ENCODE peak calls at places on chromosomes 16 and 17, in six cellular contexts. One of them, this sample, is unnamed.

GRCh38 chr17:17206913-17207368 is 808 bp upstream of the PLD6 start:
- DNase-seq in IMR-90: no peak
- DNase-seq in uterus: no peak
- DNase-seq in A549: no peak
- DNase-seq in heart left ventricle: no peak
- DNase-seq in body of pancreas: no peak
- DNase-seq in this sample: peak; percentile 39

GRCh38 chr17:28335959-28336871 is 654 bp downstream of the TNFAIP1 start:
- DNase-seq in body of pancreas: peak; percentile 75
- DNase-seq in heart left ventricle: no peak
- DNase-seq in uterus: peak; percentile 49
- DNase-seq in A549: peak; percentile 77
- DNase-seq in IMR-90: peak; percentile 94
- DNase-seq in this sample: peak; percentile 51

GRCh38 chr16:57946181-57946801 is 24.6 kb downstream of the CNGB1 start:
- DNase-seq in A549: no peak
- DNase-seq in heart left ventricle: no peak
- DNase-seq in body of pancreas: no peak
- DNase-seq in IMR-90: no peak
- DNase-seq in uterus: no peak
- DNase-seq in this sample: no peak

GRCh38 chr16:57482845-57483545 is 3.3 kb downstream of the DOK4 start:
- DNase-seq in heart left ventricle: no peak
- DNase-seq in body of pancreas: peak; percentile 57
- DNase-seq in IMR-90: no peak
- DNase-seq in A549: no peak
- DNase-seq in uterus: no peak
- DNase-seq in this sample: no peak

GRCh38 chr16:78673884-78674283 is 574.4 kb downstream of the WWOX start:
- DNase-seq in uterus: no peak
- DNase-seq in heart left ventricle: no peak
- DNase-seq in A549: no peak
- DNase-seq in body of pancreas: no peak
- DNase-seq in IMR-90: no peak
- DNase-seq in this sample: no peak

GRCh38 chr17:11598274-11599221 is at the start of gene DNAH9:
- DNase-seq in A549: peak; percentile 62
- DNase-seq in body of pancreas: peak; percentile 99
- DNase-seq in uterus: peak; percentile 98
- DNase-seq in IMR-90: no peak
- DNase-seq in heart left ventricle: peak; percentile 96
- DNase-seq in this sample: peak; percentile 98

GRCh38 chr17:82253179-82253544 is 20.3 kb downstream of the CSNK1D start:
- DNase-seq in A549: no peak
- DNase-seq in heart left ventricle: peak; percentile 16
- DNase-seq in body of pancreas: no peak
- DNase-seq in IMR-90: no peak
- DNase-seq in uterus: no peak
- DNase-seq in this sample: no peak

GRCh38 chr16:72474511-72475123 is 302.7 kb upstream of the PMFBP1 start:
- DNase-seq in A549: no peak
- DNase-seq in uterus: no peak
- DNase-seq in body of pancreas: no peak
- DNase-seq in IMR-90: peak; percentile 78
- DNase-seq in heart left ventricle: no peak
- DNase-seq in this sample: no peak

GRCh38 chr17:83056583-83057396 is 22.6 kb upstream of the METRNL start:
- DNase-seq in uterus: peak; percentile 18
- DNase-seq in body of pancreas: no peak
- DNase-seq in heart left ventricle: peak; percentile 48
- DNase-seq in IMR-90: no peak
- DNase-seq in A549: no peak
- DNase-seq in this sample: peak; percentile 88

GRCh38 chr17:64357191-64357981 is 33.3 kb downstream of the PECAM1 start:
- DNase-seq in A549: no peak
- DNase-seq in body of pancreas: no peak
- DNase-seq in uterus: no peak
- DNase-seq in heart left ventricle: peak; percentile 69
- DNase-seq in IMR-90: peak; percentile 94
- DNase-seq in this sample: peak; percentile 77

GRCh38 chr17:55454906-55455474 is 33.4 kb upstream of the MMD start:
- DNase-seq in A549: peak; percentile 75
- DNase-seq in heart left ventricle: no peak
- DNase-seq in uterus: no peak
- DNase-seq in body of pancreas: no peak
- DNase-seq in IMR-90: peak; percentile 93
- DNase-seq in this sample: no peak

GRCh38 chr16:58451945-58452401 is 48.0 kb upstream of the NDRG4 start:
- DNase-seq in body of pancreas: no peak
- DNase-seq in IMR-90: no peak
- DNase-seq in A549: peak; percentile 32
- DNase-seq in uterus: no peak
- DNase-seq in heart left ventricle: no peak
- DNase-seq in this sample: no peak

GRCh38 chr17:73663614-73664013 is 19.4 kb upstream of the SDK2 start:
- DNase-seq in body of pancreas: no peak
- DNase-seq in A549: no peak
- DNase-seq in IMR-90: no peak
- DNase-seq in uterus: no peak
- DNase-seq in heart left ventricle: no peak
- DNase-seq in this sample: no peak

GRCh38 chr17:36183811-36184765 is 7.7 kb upstream of the TBC1D3B start:
- DNase-seq in IMR-90: no peak
- DNase-seq in uterus: no peak
- DNase-seq in A549: no peak
- DNase-seq in heart left ventricle: no peak
- DNase-seq in body of pancreas: no peak
- DNase-seq in this sample: peak; percentile 67

GRCh38 chr17:30290077-30290476 is 1.7 kb downstream of the BLMH start:
- DNase-seq in IMR-90: no peak
- DNase-seq in body of pancreas: no peak
- DNase-seq in uterus: no peak
- DNase-seq in A549: no peak
- DNase-seq in heart left ventricle: no peak
- DNase-seq in this sample: no peak

GRCh38 chr16:86924537-86924936 is 346.2 kb downstream of the FOXL1 start:
- DNase-seq in uterus: no peak
- DNase-seq in body of pancreas: no peak
- DNase-seq in IMR-90: peak; percentile 97
- DNase-seq in A549: no peak
- DNase-seq in heart left ventricle: no peak
- DNase-seq in this sample: no peak

GRCh38 chr17:17080781-17081180 is 38.5 kb downstream of the MPRIP start:
- DNase-seq in heart left ventricle: no peak
- DNase-seq in uterus: peak; percentile 12
- DNase-seq in A549: no peak
- DNase-seq in IMR-90: no peak
- DNase-seq in body of pancreas: no peak
- DNase-seq in this sample: peak; percentile 67

GRCh38 chr17:34361478-34362061 is 1.5 kb downstream of the CCL1 start:
- DNase-seq in A549: peak; percentile 90
- DNase-seq in heart left ventricle: peak; percentile 92
- DNase-seq in uterus: peak; percentile 90
- DNase-seq in body of pancreas: peak; percentile 87
- DNase-seq in IMR-90: peak; percentile 86
- DNase-seq in this sample: peak; percentile 90

GRCh38 chr17:37048806-37049205 is 100.1 kb downstream of the AATF start:
- DNase-seq in uterus: no peak
- DNase-seq in body of pancreas: no peak
- DNase-seq in heart left ventricle: no peak
- DNase-seq in A549: no peak
- DNase-seq in IMR-90: no peak
- DNase-seq in this sample: no peak

GRCh38 chr17:57236686-57237299 is 19.5 kb upstream of the MSI2 start:
- DNase-seq in A549: no peak
- DNase-seq in heart left ventricle: no peak
- DNase-seq in body of pancreas: no peak
- DNase-seq in uterus: no peak
- DNase-seq in IMR-90: no peak
- DNase-seq in this sample: no peak

GRCh38 chr17:72167593-72167992 is 46.8 kb downstream of the SOX9 start:
- DNase-seq in A549: no peak
- DNase-seq in heart left ventricle: no peak
- DNase-seq in IMR-90: no peak
- DNase-seq in uterus: no peak
- DNase-seq in body of pancreas: no peak
- DNase-seq in this sample: no peak

GRCh38 chr17:1302761-1303160 is 23.3 kb downstream of the TRARG1 start:
- DNase-seq in uterus: no peak
- DNase-seq in IMR-90: no peak
- DNase-seq in heart left ventricle: peak; percentile 41
- DNase-seq in A549: no peak
- DNase-seq in body of pancreas: no peak
- DNase-seq in this sample: no peak

GRCh38 chr17:82231312-82231561 is 2.4 kb downstream of the SLC16A3 start:
- DNase-seq in heart left ventricle: no peak
- DNase-seq in body of pancreas: no peak
- DNase-seq in IMR-90: no peak
- DNase-seq in uterus: no peak
- DNase-seq in A549: no peak
- DNase-seq in this sample: no peak

GRCh38 chr16:4005281-4005680 is 111.0 kb downstream of the ADCY9 start:
- DNase-seq in body of pancreas: no peak
- DNase-seq in A549: no peak
- DNase-seq in IMR-90: no peak
- DNase-seq in heart left ventricle: no peak
- DNase-seq in uterus: no peak
- DNase-seq in this sample: no peak

GRCh38 chr17:38577244-38577643 is 28.5 kb downstream of the SRCIN1 start:
- DNase-seq in IMR-90: no peak
- DNase-seq in body of pancreas: no peak
- DNase-seq in heart left ventricle: no peak
- DNase-seq in A549: no peak
- DNase-seq in uterus: no peak
- DNase-seq in this sample: no peak

DNA sequence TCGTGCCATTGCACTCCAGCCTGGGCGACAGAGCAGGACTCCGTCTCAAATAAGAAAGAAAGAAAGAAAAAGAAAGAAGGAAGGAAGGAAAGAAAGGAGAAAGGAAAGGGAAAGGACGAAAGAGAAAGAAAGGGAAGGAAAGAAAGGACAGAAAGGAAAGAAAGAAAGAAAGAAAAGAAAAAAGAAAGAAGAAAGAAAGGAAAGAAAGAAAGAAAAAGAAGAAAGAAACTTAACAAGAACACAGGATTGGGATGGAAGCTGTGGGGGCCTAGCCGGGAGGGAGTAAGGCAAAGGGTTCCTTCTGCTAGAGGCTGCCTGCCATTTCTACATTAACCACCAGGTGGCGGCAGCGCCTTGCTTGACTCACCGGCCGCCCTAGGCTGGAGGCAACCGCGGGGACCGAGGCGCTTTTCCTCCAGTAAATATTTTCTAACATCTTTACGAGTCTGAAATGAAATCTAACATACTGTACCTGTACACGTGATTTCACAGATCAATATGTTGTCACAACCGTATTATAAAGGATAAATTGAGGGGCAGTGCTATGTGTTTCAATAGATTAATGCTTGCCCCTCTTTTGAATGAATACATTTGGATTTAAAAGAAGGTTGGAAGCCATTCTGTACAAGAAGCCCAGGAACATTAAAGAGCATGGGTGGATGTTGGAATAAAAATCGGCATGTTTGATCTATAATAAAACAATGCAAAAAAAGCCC is 6.1 kb downstream of the GJD3 start:
- DNase-seq in uterus: peak; percentile 91
- DNase-seq in heart left ventricle: peak; percentile 93
- DNase-seq in IMR-90: peak; percentile 80
- DNase-seq in body of pancreas: peak; percentile 89
- DNase-seq in A549: peak; percentile 96
- DNase-seq in this sample: peak; percentile 86
- TF ChIP-seq POLR2A in uterus: no peak
- TF ChIP-seq POLR2A in heart left ventricle: no peak
- TF ChIP-seq POLR2A in IMR-90: no peak
- TF ChIP-seq POLR2A in body of pancreas: no peak
- TF ChIP-seq POLR2A in A549: no peak
- TF ChIP-seq POLR2A in this sample: no peak

GRCh38 chr16:67593701-67594100 is 31.4 kb downstream of the CTCF start:
- DNase-seq in IMR-90: no peak
- DNase-seq in A549: no peak
- DNase-seq in uterus: no peak
- DNase-seq in heart left ventricle: no peak
- DNase-seq in body of pancreas: no peak
- DNase-seq in this sample: no peak
- H3K4me3 ChIP-seq in IMR-90: no peak overlapping the region
- H3K4me3 ChIP-seq in A549: no peak overlapping the region
- H3K4me3 ChIP-seq in uterus: no peak overlapping the region
- H3K4me3 ChIP-seq in heart left ventricle: no peak overlapping the region
- H3K4me3 ChIP-seq in body of pancreas: no peak overlapping the region
- H3K4me3 ChIP-seq in this sample: no peak overlapping the region

GRCh38 chr16:47043970-47044684 is 70.7 kb upstream of the DNAJA2 start:
- DNase-seq in IMR-90: no peak
- DNase-seq in heart left ventricle: no peak
- DNase-seq in uterus: no peak
- DNase-seq in A549: no peak
- DNase-seq in body of pancreas: no peak
- DNase-seq in this sample: no peak

GRCh38 chr16:47046726-47047602 is 73.5 kb upstream of the DNAJA2 start:
- DNase-seq in body of pancreas: no peak
- DNase-seq in heart left ventricle: no peak
- DNase-seq in A549: no peak
- DNase-seq in IMR-90: no peak
- DNase-seq in uterus: no peak
- DNase-seq in this sample: no peak

GRCh38 chr16:47043200-47043599 is 69.7 kb upstream of the DNAJA2 start:
- DNase-seq in A549: no peak
- DNase-seq in body of pancreas: no peak
- DNase-seq in IMR-90: no peak
- DNase-seq in heart left ventricle: no peak
- DNase-seq in uterus: no peak
- DNase-seq in this sample: no peak

GRCh38 chr16:47045459-47045858 is 72.0 kb upstream of the DNAJA2 start:
- DNase-seq in IMR-90: no peak
- DNase-seq in A549: no peak
- DNase-seq in uterus: no peak
- DNase-seq in heart left ventricle: no peak
- DNase-seq in body of pancreas: no peak
- DNase-seq in this sample: no peak

DNA sequence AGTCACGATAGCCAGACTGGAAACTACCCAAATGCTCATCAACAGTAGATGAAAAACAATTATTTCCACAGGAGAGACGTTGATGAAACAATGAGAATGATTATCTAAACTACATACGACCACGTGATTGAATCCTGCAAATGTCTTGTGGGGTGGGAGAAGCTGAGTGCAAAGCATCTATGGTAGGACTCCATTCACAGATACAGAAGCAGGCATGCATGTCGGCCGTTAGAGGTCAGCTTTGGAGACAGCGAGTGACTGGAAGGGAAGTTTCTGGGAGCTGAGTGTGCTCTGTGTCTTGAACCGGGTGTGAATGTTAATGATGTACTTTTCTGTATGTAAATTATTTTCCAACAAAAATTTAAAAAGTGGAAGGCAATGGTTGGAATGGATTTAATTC is 71.5 kb upstream of the DNAJA2 start:
- DNase-seq in uterus: no peak
- DNase-seq in body of pancreas: no peak
- DNase-seq in heart left ventricle: no peak
- DNase-seq in IMR-90: no peak
- DNase-seq in A549: no peak
- DNase-seq in this sample: no peak
- TF ChIP-seq CTCF in uterus: no peak
- TF ChIP-seq CTCF in body of pancreas: no peak
- TF ChIP-seq CTCF in heart left ventricle: no peak
- TF ChIP-seq CTCF in IMR-90: no peak
- TF ChIP-seq CTCF in A549: no peak
- TF ChIP-seq CTCF in this sample: no peak

GRCh38 chr17:58338907-58339774 is 10.5 kb upstream of the TSPOAP1 start:
- DNase-seq in uterus: no peak
- DNase-seq in A549: no peak
- DNase-seq in body of pancreas: no peak
- DNase-seq in IMR-90: peak; percentile 88
- DNase-seq in heart left ventricle: peak; percentile 75
- DNase-seq in this sample: no peak
- TF ChIP-seq POLR2A in uterus: no peak
- TF ChIP-seq POLR2A in A549: no peak
- TF ChIP-seq POLR2A in body of pancreas: peak; percentile 51
- TF ChIP-seq POLR2A in IMR-90: peak; percentile 77
- TF ChIP-seq POLR2A in heart left ventricle: peak; percentile 24
- TF ChIP-seq POLR2A in this sample: no peak